ENCODE peak calls at places on chromosome 1, in six cellular contexts. P is hepatocyte, J is right atrium auricular region, T is sigmoid colon, H is PC-9, R is heart right ventricle. Y is an unnamed sample.
A peak's percentile ranks its signal among the peaks of the same experiment; 100 is the strongest.

GRCh38 chr1:220370041-220370700 is 97.9 kb upstream of the RAB3GAP2 start:
- DNase-seq in P (peak; percentile 50), J (no peak), T (no peak), H (peak; percentile 95), R (peak; percentile 15), Y (no peak)

GRCh38 chr1:36366091-36366661 is 19.5 kb downstream of the STK40 start:
- DNase-seq in P (peak; percentile 38), J (no peak), T (peak; percentile 74), H (no peak), R (peak; percentile 72), Y (peak; percentile 75)

GRCh38 chr1:187621961-187622360 is 793.2 kb downstream of the PLA2G4A start:
- DNase-seq in P (no peak), J (no peak), T (no peak), H (no peak), R (no peak), Y (no peak)

GRCh38 chr1:167629681-167630567 is at the start of gene RCSD1:
- DNase-seq in P (no peak), J (no peak), T (no peak), H (no peak), R (peak; percentile 74), Y (peak; percentile 64)

GRCh38 chr1:193916452-193916851 is 730.0 kb upstream of the B3GALT2 start:
- DNase-seq in P (no peak), J (no peak), T (no peak), H (no peak), R (no peak), Y (no peak)

GRCh38 chr1:171911506-171911905 is 70.2 kb downstream of the DNM3 start:
- DNase-seq in P (peak; percentile 14), J (no peak), T (no peak), H (no peak), R (no peak), Y (no peak)

GRCh38 chr1:178579095-178579494 is 66.2 kb downstream of the TEX35 start:
- DNase-seq in P (no peak), J (no peak), T (no peak), H (no peak), R (no peak), Y (no peak)

GRCh38 chr1:86429122-86429725 is 5.3 kb downstream of the CLCA2 start:
- DNase-seq in P (no peak), J (no peak), T (no peak), H (no peak), R (no peak), Y (no peak)

GRCh38 chr1:66730462-66730861 is 21.8 kb upstream of the DYNLT5 start:
- DNase-seq in P (no peak), J (no peak), T (no peak), H (no peak), R (no peak), Y (no peak)

GRCh38 chr1:12127206-12127810 is 39.5 kb upstream of the TNFRSF1B start:
- DNase-seq in P (no peak), J (no peak), T (no peak), H (no peak), R (no peak), Y (no peak)

GRCh38 chr1:13889495-13889894 is 189.5 kb downstream of the PRDM2 start:
- DNase-seq in P (no peak), J (no peak), T (no peak), H (no peak), R (no peak), Y (no peak)

GRCh38 chr1:216285052-216285451 is 138.2 kb downstream of the USH2A start:
- DNase-seq in P (no peak), J (no peak), T (peak; percentile 48), H (no peak), R (no peak), Y (no peak)

GRCh38 chr1:100034465-100034864 is 64.7 kb downstream of the SLC35A3 start:
- DNase-seq in P (peak; percentile 28), J (no peak), T (no peak), H (no peak), R (no peak), Y (no peak)

GRCh38 chr1:39564340-39564739 is 12.2 kb downstream of the PABPC4 start:
- DNase-seq in P (no peak), J (no peak), T (no peak), H (no peak), R (peak; percentile 23), Y (no peak)

GRCh38 chr1:44689447-44689765 is 14.9 kb downstream of the ARMH1 start:
- DNase-seq in P (no peak), J (no peak), T (no peak), H (no peak), R (no peak), Y (no peak)

GRCh38 chr1:3925762-3926161 is 25.7 kb upstream of the C1orf174 start:
- DNase-seq in P (no peak), J (no peak), T (no peak), H (no peak), R (no peak), Y (no peak)

DNA sequence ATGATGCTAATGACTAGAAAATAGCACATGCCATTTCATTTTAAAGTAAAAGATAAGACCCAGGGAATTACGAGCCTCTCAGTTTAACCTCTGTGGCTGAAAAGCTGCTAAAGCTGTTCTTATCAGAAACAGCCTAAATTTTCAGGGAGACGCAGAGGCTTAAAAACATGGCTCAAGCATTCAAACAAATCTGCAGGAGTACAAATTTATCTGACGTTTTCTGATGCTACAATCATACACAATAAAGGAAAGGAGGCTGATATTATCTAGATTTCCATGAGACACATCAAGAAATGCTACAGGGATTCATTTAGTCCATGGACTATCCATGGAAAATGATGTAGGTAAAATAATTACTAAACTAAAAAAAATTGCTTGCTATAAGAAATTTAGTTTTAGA is 65.3 kb upstream of the SCYL3 start:
- DNase-seq in P (no peak), J (no peak), T (no peak), H (no peak), R (no peak), Y (no peak)
- H3K27ac ChIP-seq in P (no peak overlapping the region), J (no peak overlapping the region), T (no peak overlapping the region), H (no peak overlapping the region), R (no peak overlapping the region), Y (no peak overlapping the region)

GRCh38 chr1:235078927-235079381 is 49.7 kb downstream of the TOMM20 start:
- DNase-seq in P (peak; percentile 38), J (no peak), T (no peak), H (peak; percentile 82), R (no peak), Y (peak; percentile 14)
- H3K4me1 ChIP-seq in P (peaks cover 50% of the 10 kb centered on the region), J (peaks cover 70% of the 10 kb centered on the region), T (peaks cover 47% of the 10 kb centered on the region), H (peaks cover 95% of the 10 kb centered on the region), R (peaks cover 64% of the 10 kb centered on the region), Y (peaks cover 80% of the 10 kb centered on the region)

DNA sequence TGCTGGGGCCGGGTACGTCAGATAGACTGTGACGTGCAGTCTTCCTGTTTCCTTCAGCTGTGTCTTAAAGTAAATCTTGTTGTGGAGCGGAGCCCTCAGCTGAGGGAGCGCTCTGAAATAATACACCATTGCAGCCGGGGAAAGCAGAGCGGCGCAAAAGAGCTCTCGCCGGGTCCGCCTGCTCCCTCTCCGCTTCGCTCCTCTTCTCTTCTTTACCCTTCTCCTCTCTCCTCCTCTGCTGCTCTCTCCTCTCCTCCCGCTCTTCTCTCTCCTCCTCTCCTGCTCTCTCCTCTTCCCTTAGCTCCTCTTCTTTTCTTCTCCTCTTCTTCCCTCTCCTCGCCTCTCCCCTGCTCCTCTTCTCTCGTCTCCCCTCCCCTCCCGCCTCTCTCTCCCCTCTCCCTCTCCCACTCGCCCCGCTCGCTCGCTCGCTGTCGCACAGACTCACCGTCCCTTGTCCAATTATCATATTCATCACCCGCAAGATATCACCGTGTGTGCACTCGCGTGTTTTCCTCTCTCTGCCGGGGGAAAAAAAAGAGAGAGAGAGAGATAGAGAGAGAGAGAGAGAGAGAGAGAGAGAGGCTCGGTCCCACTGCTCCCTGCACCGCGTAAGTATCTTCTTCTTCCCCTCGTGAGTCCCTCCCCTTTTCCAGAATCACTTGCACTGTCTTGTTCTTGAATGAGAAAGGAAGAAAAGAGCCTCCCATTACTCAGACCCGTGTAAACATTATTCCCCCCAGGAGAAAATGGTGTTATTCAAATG is at the start of gene PROX1:
- DNase-seq in P (peak; percentile 91), J (peak; percentile 94), T (peak; percentile 95), H (no peak), R (peak; percentile 84), Y (peak; percentile 66)
- TF ChIP-seq CTCF in P (no peak), J (peak; percentile 11), T (no peak), H (no peak), R (no peak), Y (no peak)

DNA sequence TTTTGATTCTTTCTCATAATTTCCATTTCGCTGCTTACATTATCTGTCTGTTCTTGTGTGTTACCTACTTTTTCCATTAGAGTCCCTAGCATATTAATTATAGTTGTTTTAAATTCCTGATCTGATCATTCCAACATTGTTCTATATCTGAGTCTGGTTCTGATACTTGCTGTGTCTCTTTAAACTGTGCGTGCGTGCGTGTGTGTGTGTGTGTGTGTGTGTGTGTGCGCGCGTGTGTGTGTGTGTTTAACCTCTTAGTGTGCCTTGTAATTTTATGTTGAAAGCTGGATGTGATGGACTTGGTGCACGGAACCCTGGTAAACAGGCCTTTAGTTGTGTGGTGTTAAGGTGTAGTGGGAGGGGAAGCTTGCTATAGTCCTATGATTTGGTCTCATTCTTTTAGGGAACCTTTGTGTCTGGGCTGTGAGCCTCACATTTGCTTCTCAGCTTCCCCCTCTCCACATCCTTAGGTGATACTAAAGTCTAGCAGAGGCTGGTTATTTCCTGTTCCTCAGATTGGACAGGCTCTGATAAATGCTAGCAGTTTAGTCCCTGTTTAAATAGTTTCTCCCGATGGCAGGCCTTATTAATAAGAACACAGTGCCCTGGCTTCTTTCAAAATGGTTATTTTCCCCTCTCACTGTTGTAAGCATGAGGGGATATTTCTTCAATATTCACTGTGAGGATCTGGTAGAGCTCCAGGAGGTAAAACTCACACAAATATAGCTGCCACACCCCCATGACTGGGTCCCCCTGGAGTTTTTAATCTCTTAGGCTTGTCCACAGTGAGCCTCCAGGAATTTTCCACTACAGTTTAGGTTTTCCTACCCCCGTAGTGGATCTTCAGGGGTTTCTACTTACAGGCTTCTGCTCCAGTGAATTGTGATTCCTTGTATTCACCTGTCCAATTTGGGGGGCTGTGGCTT is 118.3 kb downstream of the GALNT2 start:
- DNase-seq in P (no peak), J (no peak), T (no peak), H (no peak), R (no peak), Y (no peak)
- H3K27ac ChIP-seq in P (peak overlapping the region; percentile 86), J (peak overlapping the region; percentile 56), T (peak overlapping the region; percentile 45), H (no peak overlapping the region), R (no peak overlapping the region), Y (peak overlapping the region; percentile 79)

GRCh38 chr1:10724052-10724494 is 72.4 kb downstream of the CASZ1 start:
- DNase-seq in P (peak; percentile 47), J (peak; percentile 72), T (peak; percentile 88), H (peak; percentile 75), R (peak; percentile 73), Y (peak; percentile 87)

GRCh38 chr1:10724948-10725852 is 71.2 kb downstream of the CASZ1 start:
- DNase-seq in P (peak; percentile 37), J (no peak), T (peak; percentile 84), H (no peak), R (no peak), Y (peak; percentile 80)

GRCh38 chr1:10724511-10724910 is 71.9 kb downstream of the CASZ1 start:
- DNase-seq in P (no peak), J (no peak), T (no peak), H (no peak), R (no peak), Y (no peak)

GRCh38 chr1:10727703-10728348 is 68.6 kb downstream of the CASZ1 start:
- DNase-seq in P (no peak), J (no peak), T (peak; percentile 86), H (no peak), R (peak; percentile 60), Y (no peak)

DNA sequence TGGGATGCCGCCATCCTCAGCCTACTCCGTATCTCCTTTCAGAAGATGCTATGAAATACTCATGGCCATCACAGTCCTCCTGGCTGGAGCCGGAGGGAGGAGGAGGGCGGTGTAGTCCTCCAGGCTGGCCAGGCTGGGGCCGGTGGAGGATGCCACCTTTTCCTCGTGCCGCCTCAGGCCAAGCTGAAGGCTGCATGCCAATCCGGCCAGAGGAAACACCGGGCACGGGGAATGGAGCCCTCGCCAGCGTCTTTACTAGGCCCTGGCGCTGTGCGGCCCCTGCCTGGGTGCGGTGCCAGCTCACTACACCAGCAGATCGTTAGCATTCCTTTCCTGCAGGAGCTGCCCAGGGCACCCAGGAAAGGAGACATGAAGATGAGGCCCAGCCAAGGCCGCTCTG is 70.1 kb downstream of the CASZ1 start:
- DNase-seq in P (no peak), J (no peak), T (peak; percentile 90), H (no peak), R (peak; percentile 72), Y (peak; percentile 80)
- H3K4me1 ChIP-seq in P (peaks cover 3% of the 10 kb centered on the region), J (peaks cover 73% of the 10 kb centered on the region), T (peaks cover 53% of the 10 kb centered on the region), H (peaks cover 22% of the 10 kb centered on the region), R (peaks cover 55% of the 10 kb centered on the region), Y (peaks cover 39% of the 10 kb centered on the region)

Y was measured in lower lobe of right lung.